ENCODE peak calls at places on chromosomes 2 and 18, in four cellular contexts. One of them, this sample, is unnamed.

GRCh38 chr2:64120928-64121327 is 23.3 kb downstream of the PELI1 start:
- DNase-seq in kidney tubule cell: peak; percentile 59
- DNase-seq in left kidney: no peak
- DNase-seq in AG04450: no peak
- DNase-seq in this sample: peak; percentile 83

GRCh38 chr2:98761267-98761781 is 30.4 kb upstream of the MGAT4A start:
- DNase-seq in kidney tubule cell: no peak
- DNase-seq in left kidney: no peak
- DNase-seq in AG04450: no peak
- DNase-seq in this sample: peak; percentile 25

GRCh38 chr2:101007415-101008345 is 5.6 kb downstream of the RPL31 start:
- DNase-seq in kidney tubule cell: no peak
- DNase-seq in left kidney: no peak
- DNase-seq in AG04450: no peak
- DNase-seq in this sample: no peak

GRCh38 chr2:38377501-38378258 is 607 bp upstream of the ATL2 start:
- DNase-seq in kidney tubule cell: peak; percentile 20
- DNase-seq in left kidney: peak; percentile 81
- DNase-seq in AG04450: peak; percentile 54
- DNase-seq in this sample: no peak

GRCh38 chr2:109324859-109325258 is 195.9 kb downstream of the SH3RF3 start:
- DNase-seq in kidney tubule cell: peak; percentile 3
- DNase-seq in left kidney: no peak
- DNase-seq in AG04450: peak; percentile 92
- DNase-seq in this sample: peak; percentile 57

GRCh38 chr2:34997779-34998178 is 1357.8 kb upstream of the CRIM1 start:
- DNase-seq in kidney tubule cell: no peak
- DNase-seq in left kidney: no peak
- DNase-seq in AG04450: no peak
- DNase-seq in this sample: no peak

GRCh38 chr2:109472331-109473005 is 141.3 kb downstream of the SEPTIN10 start:
- DNase-seq in kidney tubule cell: no peak
- DNase-seq in left kidney: peak; percentile 69
- DNase-seq in AG04450: no peak
- DNase-seq in this sample: no peak

GRCh38 chr2:109124982-109125594 is 3.9 kb upstream of the SH3RF3 start:
- DNase-seq in kidney tubule cell: peak; percentile 47
- DNase-seq in left kidney: peak; percentile 44
- DNase-seq in AG04450: no peak
- DNase-seq in this sample: no peak

GRCh38 chr18:55573386-55573785 is 14.6 kb downstream of the TCF4 start:
- DNase-seq in kidney tubule cell: no peak
- DNase-seq in left kidney: no peak
- DNase-seq in AG04450: no peak
- DNase-seq in this sample: no peak

GRCh38 chr18:78890388-78890787 is 89.2 kb upstream of the SALL3 start:
- DNase-seq in kidney tubule cell: no peak
- DNase-seq in left kidney: no peak
- DNase-seq in AG04450: no peak
- DNase-seq in this sample: no peak

GRCh38 chr2:131030478-131030971 is 62.7 kb downstream of the FAM168B start:
- DNase-seq in kidney tubule cell: no peak
- DNase-seq in left kidney: peak; percentile 11
- DNase-seq in AG04450: no peak
- DNase-seq in this sample: no peak

GRCh38 chr2:114807666-114808065 is 365.2 kb downstream of the DPP10 start:
- DNase-seq in kidney tubule cell: no peak
- DNase-seq in left kidney: peak; percentile 68
- DNase-seq in AG04450: no peak
- DNase-seq in this sample: no peak

GRCh38 chr2:229610359-229610758 is 104.0 kb downstream of the DNER start:
- DNase-seq in kidney tubule cell: no peak
- DNase-seq in left kidney: no peak
- DNase-seq in AG04450: no peak
- DNase-seq in this sample: peak; percentile 16

GRCh38 chr2:195575879-195576391 is 81.1 kb upstream of the SLC39A10 start:
- DNase-seq in kidney tubule cell: peak; percentile 85
- DNase-seq in left kidney: peak; percentile 29
- DNase-seq in AG04450: no peak
- DNase-seq in this sample: peak; percentile 91

GRCh38 chr18:58416014-58416703 is 212.7 kb downstream of the ALPK2 start:
- DNase-seq in kidney tubule cell: no peak
- DNase-seq in left kidney: no peak
- DNase-seq in AG04450: no peak
- DNase-seq in this sample: no peak

GRCh38 chr2:117987121-117987520 is 26.7 kb downstream of the CCDC93 start:
- DNase-seq in kidney tubule cell: peak; percentile 47
- DNase-seq in left kidney: no peak
- DNase-seq in AG04450: no peak
- DNase-seq in this sample: no peak

GRCh38 chr2:28152585-28153284 is 239.9 kb upstream of the FOSL2 start:
- DNase-seq in kidney tubule cell: peak; percentile 95
- DNase-seq in left kidney: peak; percentile 77
- DNase-seq in AG04450: no peak
- DNase-seq in this sample: peak; percentile 84

This sample was measured in bronchial epithelial cell.